ENCODE peak calls at places on chromosomes 11 and 22, in six cellular contexts. Y is neuronal stem cell, H is dorsolateral prefrontal cortex, U is GM23248, P is astrocyte, L is PC-3. O is an unnamed sample. For H3K27me3, the result is how much of the 10 kb centered on the place peaks cover.

GRCh38 chr11:65448418-65449196 is 26.0 kb downstream of the NEAT1 start:
- DNase-seq in Y (no peak), H (no peak), U (peak), P (no peak), L (peak), O (no peak)

GRCh38 chr11:68397256-68397655 is 63.3 kb upstream of the PPP6R3 start:
- DNase-seq in Y (no peak), H (no peak), U (no peak), P (no peak), L (no peak), O (no peak)

GRCh38 chr22:32286290-32286840 is 31.2 kb upstream of the SLC5A4 start:
- DNase-seq in Y (no peak), H (no peak), U (no peak), P (no peak), L (no peak), O (no peak)

GRCh38 chr11:69638941-69639681 is 1.8 kb upstream of the CCND1 start:
- DNase-seq in Y (peak), H (peak), U (peak), P (peak), L (peak), O (peak)

GRCh38 chr11:36251716-36252307 is 37.4 kb downstream of the COMMD9 start:
- DNase-seq in Y (no peak), H (no peak), U (no peak), P (no peak), L (no peak), O (no peak)

GRCh38 chr11:45671246-45672171 is 6.1 kb upstream of the CHST1 start:
- DNase-seq in Y (no peak), H (peak), U (no peak), P (no peak), L (no peak), O (no peak)

GRCh38 chr11:103525069-103525468 is 415.8 kb downstream of the DYNC2H1 start:
- DNase-seq in Y (no peak), H (no peak), U (peak), P (peak), L (peak), O (no peak)

GRCh38 chr11:15199693-15200092 is 85.0 kb downstream of the INSC start:
- DNase-seq in Y (no peak), H (no peak), U (peak), P (peak), L (peak), O (no peak)

GRCh38 chr22:45318558-45319318 is 9.0 kb downstream of the FAM118A start:
- DNase-seq in Y (no peak), H (no peak), U (no peak), P (peak), L (no peak), O (no peak)

GRCh38 chr11:123145661-123146060 is 49.4 kb downstream of the CLMP start:
- DNase-seq in Y (no peak), H (no peak), U (no peak), P (no peak), L (no peak), O (no peak)

GRCh38 chr11:121723261-121723741 is 270.5 kb upstream of the SORL1-AS1 start:
- DNase-seq in Y (no peak), H (peak), U (peak), P (peak), L (no peak), O (no peak)

GRCh38 chr11:127247261-127247660 is 246.7 kb upstream of the KIRREL3 start:
- DNase-seq in Y (no peak), H (no peak), U (no peak), P (no peak), L (no peak), O (no peak)

GRCh38 chr22:28855355-28856094 is 27.8 kb upstream of the ZNRF3 start:
- DNase-seq in Y (peak), H (peak), U (peak), P (peak), L (peak), O (peak)

GRCh38 chr11:61873588-61874459 is 17.5 kb downstream of the FADS3 start:
- DNase-seq in Y (no peak), H (no peak), U (no peak), P (no peak), L (no peak), O (no peak)

GRCh38 chr11:109609454-109610185 is 187.6 kb downstream of the C11orf87 start:
- DNase-seq in Y (no peak), H (no peak), U (no peak), P (no peak), L (no peak), O (no peak)

GRCh38 chr11:93967944-93968343 is 53.2 kb upstream of the HEPHL1 start:
- DNase-seq in Y (no peak), H (no peak), U (no peak), P (no peak), L (peak), O (no peak)

GRCh38 chr11:36258730-36259360 is 30.4 kb downstream of the COMMD9 start:
- DNase-seq in Y (peak), H (peak), U (peak), P (peak), L (peak), O (peak)

GRCh38 chr11:83941050-83941449 is 654.9 kb upstream of the CCDC90B start:
- DNase-seq in Y (no peak), H (no peak), U (no peak), P (no peak), L (no peak), O (no peak)

GRCh38 chr11:5580577-5580976 is at the start of gene OR52B6:
- DNase-seq in Y (no peak), H (no peak), U (no peak), P (no peak), L (no peak), O (no peak)

GRCh38 chr11:69113646-69114340 is 41.9 kb upstream of the SMIM38 start:
- DNase-seq in Y (no peak), H (no peak), U (no peak), P (no peak), L (no peak), O (no peak)

GRCh38 chr22:31350410-31350863 is 4.3 kb upstream of the PATZ1 start:
- DNase-seq in Y (no peak), H (no peak), U (peak), P (no peak), L (no peak), O (no peak)

GRCh38 chr11:45644981-45645889 is 20.2 kb downstream of the CHST1 start:
- DNase-seq in Y (no peak), H (no peak), U (no peak), P (no peak), L (no peak), O (no peak)

GRCh38 chr11:17386331-17387084 is 2.0 kb downstream of the KCNJ11 start:
- DNase-seq in Y (no peak), H (peak), U (peak), P (no peak), L (peak), O (peak)

GRCh38 chr11:72231396-72232259 is 7.1 kb downstream of the INPPL1 start:
- DNase-seq in Y (no peak), H (no peak), U (no peak), P (no peak), L (no peak), O (no peak)

GRCh38 chr11:2940930-2941821 is 12.0 kb upstream of the PHLDA2 start:
- DNase-seq in Y (no peak), H (no peak), U (peak), P (no peak), L (peak), O (no peak)

GRCh38 chr11:117903505-117904382 is 25.5 kb downstream of the TMPRSS13 start:
- DNase-seq in Y (no peak), H (no peak), U (no peak), P (no peak), L (no peak), O (no peak)

GRCh38 chr22:31544481-31545480 is 48.4 kb downstream of the SFI1 start:
- DNase-seq in Y (no peak), H (no peak), U (no peak), P (no peak), L (no peak), O (no peak)

GRCh38 chr22:43060213-43060612 is 29.0 kb downstream of the TTLL1 start:
- DNase-seq in Y (peak), H (no peak), U (peak), P (no peak), L (peak), O (no peak)

GRCh38 chr11:27455667-27456066 is 16.9 kb downstream of the LGR4 start:
- DNase-seq in Y (no peak), H (no peak), U (no peak), P (no peak), L (no peak), O (no peak)

GRCh38 chr11:1128333-1129142 is 29.2 kb upstream of the MUC5AC start:
- DNase-seq in Y (no peak), H (no peak), U (no peak), P (no peak), L (no peak), O (no peak)

GRCh38 chr11:117814204-117814765 is 10.3 kb downstream of the FXYD2 start:
- DNase-seq in Y (no peak), H (no peak), U (no peak), P (no peak), L (no peak), O (no peak)

GRCh38 chr22:38696606-38697005 is 4.1 kb downstream of the JOSD1 start:
- DNase-seq in Y (no peak), H (no peak), U (peak), P (peak), L (peak), O (peak)

GRCh38 chr11:13183094-13183825 is 94.3 kb upstream of the BMAL1 start:
- DNase-seq in Y (no peak), H (no peak), U (peak), P (peak), L (peak), O (no peak)

GRCh38 chr22:41782316-41782715 is 18.2 kb upstream of the CCDC134 start:
- DNase-seq in Y (no peak), H (no peak), U (no peak), P (no peak), L (no peak), O (no peak)

GRCh38 chr11:59719556-59719955 is 5.9 kb upstream of the OR10V1 start:
- DNase-seq in Y (no peak), H (no peak), U (no peak), P (no peak), L (no peak), O (no peak)
- H3K27me3 ChIP-seq in Y (under half), H (under half), U (under half), P (under half), L (half or more), O (under half)

DNA sequence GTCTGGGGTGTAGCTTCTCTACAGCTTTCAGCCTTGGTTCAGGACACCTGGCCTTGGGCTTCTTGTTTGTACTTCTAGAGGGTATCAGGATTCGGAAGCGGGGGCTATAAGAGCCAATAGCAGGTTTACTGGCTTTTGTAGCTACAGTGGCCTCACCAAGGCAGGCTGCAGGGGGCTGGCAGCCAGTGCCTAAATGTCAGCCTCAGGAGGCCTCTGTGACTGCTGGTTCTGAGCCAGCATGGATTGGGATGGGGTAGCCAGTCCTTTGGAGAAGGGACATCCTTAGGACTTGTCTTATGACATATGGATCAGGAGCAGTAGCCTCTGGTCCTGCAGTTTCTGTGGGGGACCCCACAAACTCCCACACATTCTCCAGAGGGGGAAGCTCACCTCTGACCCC is 29.9 kb downstream of the EIF3F start:
- DNase-seq in Y (no peak), H (no peak), U (no peak), P (no peak), L (no peak), O (no peak)
- H3K27me3 ChIP-seq in Y (under half), H (under half), U (under half), P (under half), L (under half), O (under half)

GRCh38 chr11:64072871-64073270 is 37.1 kb downstream of the FLRT1 start:
- DNase-seq in Y (no peak), H (no peak), U (no peak), P (no peak), L (no peak), O (no peak)
- H3K27me3 ChIP-seq in Y (under half), H (under half), U (under half), P (under half), L (under half), O (under half)

DNA sequence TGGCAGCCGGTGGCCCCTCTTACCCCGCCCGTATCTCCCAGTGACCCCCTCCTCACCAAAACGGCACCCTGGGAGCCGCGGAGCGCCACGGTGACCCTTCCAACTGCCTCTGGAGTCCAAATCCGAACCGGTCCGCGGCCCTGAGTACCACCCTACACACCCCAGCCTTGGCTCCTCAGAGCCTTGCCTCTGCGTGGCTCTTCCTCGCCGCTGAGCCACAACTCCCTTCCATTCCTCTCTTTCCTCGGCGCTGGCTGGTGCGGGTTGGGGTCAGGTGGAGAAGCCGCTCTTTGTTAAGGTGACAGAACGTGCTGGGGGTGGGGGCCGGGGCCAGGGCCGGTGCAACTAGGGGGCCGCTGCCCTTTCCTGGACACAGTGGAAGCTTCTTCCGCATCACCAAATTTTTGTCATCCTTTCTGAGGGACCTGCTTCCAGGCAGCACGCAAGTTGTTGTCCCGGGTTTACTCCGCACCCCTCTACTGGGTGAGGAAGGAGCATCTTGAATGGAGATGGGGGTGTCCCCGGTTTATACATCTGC is 6.5 kb downstream of the ALX4 start:
- DNase-seq in Y (no peak), H (no peak), U (no peak), P (no peak), L (no peak), O (no peak)
- H3K27me3 ChIP-seq in Y (half or more), H (half or more), U (half or more), P (half or more), L (under half), O (under half)

O was measured in HCT116.